ENCODE peak calls at places on chromosomes 12 and 14, in nine cellular contexts. T, P, I, Z, J, R, N, Y and L are unnamed samples.

GRCh38 chr12:120399531-120399930 is 30.6 kb upstream of the MSI1 start:
- DNase-seq in T (no peak), P (no peak), I (no peak), Z (no peak), J (peak), R (no peak), N (peak), Y (no peak), L (no peak)

GRCh38 chr12:14938301-14938700 is at the start of gene ERP27:
- DNase-seq in T (no peak), P (no peak), I (no peak), Z (no peak), J (no peak), R (no peak), N (no peak), Y (no peak), L (no peak)

GRCh38 chr14:56002876-56003625 is 115.2 kb upstream of the PELI2 start:
- DNase-seq in T (no peak), P (no peak), I (no peak), Z (no peak), J (no peak), R (peak), N (no peak), Y (no peak), L (no peak)

GRCh38 chr12:52391618-52392002 is 6.2 kb upstream of the KRT84 start:
- DNase-seq in T (peak), P (no peak), I (peak), Z (peak), J (no peak), R (no peak), N (no peak), Y (peak), L (no peak)

GRCh38 chr14:74951443-74952194 is 3.8 kb downstream of the PGF start:
- DNase-seq in T (no peak), P (no peak), I (no peak), Z (no peak), J (no peak), R (no peak), N (no peak), Y (no peak), L (no peak)

GRCh38 chr14:52313903-52314481 is at the start of gene PTGER2:
- DNase-seq in T (peak), P (peak), I (peak), Z (peak), J (peak), R (peak), N (peak), Y (peak), L (no peak)

GRCh38 chr12:46657416-46658411 is 168.1 kb downstream of the SLC38A4 start:
- DNase-seq in T (no peak), P (no peak), I (no peak), Z (no peak), J (no peak), R (no peak), N (peak), Y (no peak), L (no peak)

GRCh38 chr12:6465467-6466183 is 4.9 kb downstream of the VAMP1 start:
- DNase-seq in T (peak), P (no peak), I (peak), Z (peak), J (no peak), R (no peak), N (peak), Y (peak), L (no peak)

GRCh38 chr14:99517046-99517642 is 35.9 kb downstream of the CCNK start:
- DNase-seq in T (no peak), P (no peak), I (no peak), Z (peak), J (no peak), R (no peak), N (no peak), Y (no peak), L (no peak)

GRCh38 chr12:107196681-107197080 is 103.3 kb upstream of the CRY1 start:
- DNase-seq in T (no peak), P (no peak), I (no peak), Z (no peak), J (no peak), R (no peak), N (no peak), Y (no peak), L (no peak)

GRCh38 chr12:2172486-2173214 is 119.9 kb downstream of the CACNA1C start:
- DNase-seq in T (no peak), P (no peak), I (no peak), Z (no peak), J (no peak), R (no peak), N (no peak), Y (no peak), L (no peak)

GRCh38 chr12:102567031-102567985 is 86.9 kb upstream of the IGF1 start:
- DNase-seq in T (no peak), P (no peak), I (no peak), Z (no peak), J (no peak), R (no peak), N (peak), Y (no peak), L (no peak)

GRCh38 chr14:90087433-90087832 is 25.6 kb downstream of the KCNK13 start:
- DNase-seq in T (peak), P (no peak), I (peak), Z (no peak), J (no peak), R (no peak), N (peak), Y (no peak), L (no peak)

GRCh38 chr14:34472706-34473279 is 10.8 kb upstream of the SPTSSA start:
- DNase-seq in T (no peak), P (no peak), I (no peak), Z (no peak), J (no peak), R (no peak), N (no peak), Y (no peak), L (no peak)

GRCh38 chr12:9787340-9787737 is 26.6 kb upstream of the CD69 start:
- DNase-seq in T (no peak), P (no peak), I (no peak), Z (no peak), J (no peak), R (no peak), N (no peak), Y (no peak), L (no peak)